ENCODE peak calls at places on chromosome 11, in six cellular contexts. One of them, this sample, is unnamed.

GRCh38 chr11:44506375-44507016 is 59.0 kb upstream of the CD82 start:
- DNase-seq in activated CD8-positive, alpha-beta memory T cell treated with anti-CD3 and anti-CD28 coated beads, Interleukin-2, amount 50 U/mL, for 4 hours: no peak
- DNase-seq in stimulated activated CD4-positive, alpha-beta T cell treated with anti-CD3 and anti-CD28 coated beads, TNF-alpha, amount 100 ng/mL, for 1 hour: no peak
- DNase-seq in brain microvascular endothelial cell: no peak
- DNase-seq in OCI-M1: no peak
- DNase-seq in GM12864: no peak
- DNase-seq in this sample: no peak

GRCh38 chr11:36375348-36376314 is 79.5 kb downstream of the PRR5L start:
- DNase-seq in activated CD8-positive, alpha-beta memory T cell treated with anti-CD3 and anti-CD28 coated beads, Interleukin-2, amount 50 U/mL, for 4 hours: no peak
- DNase-seq in stimulated activated CD4-positive, alpha-beta T cell treated with anti-CD3 and anti-CD28 coated beads, TNF-alpha, amount 100 ng/mL, for 1 hour: no peak
- DNase-seq in brain microvascular endothelial cell: no peak
- DNase-seq in OCI-M1: no peak
- DNase-seq in GM12864: no peak
- DNase-seq in this sample: no peak

GRCh38 chr11:40513281-40513680 is 946.2 kb downstream of the LRRC4C start:
- DNase-seq in activated CD8-positive, alpha-beta memory T cell treated with anti-CD3 and anti-CD28 coated beads, Interleukin-2, amount 50 U/mL, for 4 hours: no peak
- DNase-seq in stimulated activated CD4-positive, alpha-beta T cell treated with anti-CD3 and anti-CD28 coated beads, TNF-alpha, amount 100 ng/mL, for 1 hour: no peak
- DNase-seq in brain microvascular endothelial cell: no peak
- DNase-seq in OCI-M1: peak
- DNase-seq in GM12864: no peak
- DNase-seq in this sample: no peak

GRCh38 chr11:20973959-20974358 is 304.6 kb downstream of the NELL1 start:
- DNase-seq in activated CD8-positive, alpha-beta memory T cell treated with anti-CD3 and anti-CD28 coated beads, Interleukin-2, amount 50 U/mL, for 4 hours: no peak
- DNase-seq in stimulated activated CD4-positive, alpha-beta T cell treated with anti-CD3 and anti-CD28 coated beads, TNF-alpha, amount 100 ng/mL, for 1 hour: no peak
- DNase-seq in brain microvascular endothelial cell: no peak
- DNase-seq in OCI-M1: no peak
- DNase-seq in GM12864: no peak
- DNase-seq in this sample: no peak

GRCh38 chr11:10452211-10452767 is 2.8 kb upstream of the AMPD3 start:
- DNase-seq in activated CD8-positive, alpha-beta memory T cell treated with anti-CD3 and anti-CD28 coated beads, Interleukin-2, amount 50 U/mL, for 4 hours: no peak
- DNase-seq in stimulated activated CD4-positive, alpha-beta T cell treated with anti-CD3 and anti-CD28 coated beads, TNF-alpha, amount 100 ng/mL, for 1 hour: no peak
- DNase-seq in brain microvascular endothelial cell: no peak
- DNase-seq in OCI-M1: peak
- DNase-seq in GM12864: no peak
- DNase-seq in this sample: no peak

GRCh38 chr11:64638829-64639228 is 47.8 kb downstream of the SLC22A12 start:
- DNase-seq in activated CD8-positive, alpha-beta memory T cell treated with anti-CD3 and anti-CD28 coated beads, Interleukin-2, amount 50 U/mL, for 4 hours: no peak
- DNase-seq in stimulated activated CD4-positive, alpha-beta T cell treated with anti-CD3 and anti-CD28 coated beads, TNF-alpha, amount 100 ng/mL, for 1 hour: no peak
- DNase-seq in brain microvascular endothelial cell: no peak
- DNase-seq in OCI-M1: no peak
- DNase-seq in GM12864: no peak
- DNase-seq in this sample: no peak

GRCh38 chr11:19980957-19981669 is 179.2 kb downstream of the DBX1 start:
- DNase-seq in activated CD8-positive, alpha-beta memory T cell treated with anti-CD3 and anti-CD28 coated beads, Interleukin-2, amount 50 U/mL, for 4 hours: no peak
- DNase-seq in stimulated activated CD4-positive, alpha-beta T cell treated with anti-CD3 and anti-CD28 coated beads, TNF-alpha, amount 100 ng/mL, for 1 hour: no peak
- DNase-seq in brain microvascular endothelial cell: peak
- DNase-seq in OCI-M1: peak
- DNase-seq in GM12864: no peak
- DNase-seq in this sample: peak

GRCh38 chr11:64627371-64627770 is 36.4 kb downstream of the SLC22A12 start:
- DNase-seq in activated CD8-positive, alpha-beta memory T cell treated with anti-CD3 and anti-CD28 coated beads, Interleukin-2, amount 50 U/mL, for 4 hours: no peak
- DNase-seq in stimulated activated CD4-positive, alpha-beta T cell treated with anti-CD3 and anti-CD28 coated beads, TNF-alpha, amount 100 ng/mL, for 1 hour: no peak
- DNase-seq in brain microvascular endothelial cell: no peak
- DNase-seq in OCI-M1: no peak
- DNase-seq in GM12864: no peak
- DNase-seq in this sample: no peak

GRCh38 chr11:65089621-65090020 is 5.6 kb downstream of the ZFPL1 start:
- DNase-seq in activated CD8-positive, alpha-beta memory T cell treated with anti-CD3 and anti-CD28 coated beads, Interleukin-2, amount 50 U/mL, for 4 hours: no peak
- DNase-seq in stimulated activated CD4-positive, alpha-beta T cell treated with anti-CD3 and anti-CD28 coated beads, TNF-alpha, amount 100 ng/mL, for 1 hour: no peak
- DNase-seq in brain microvascular endothelial cell: no peak
- DNase-seq in OCI-M1: no peak
- DNase-seq in GM12864: no peak
- DNase-seq in this sample: peak

GRCh38 chr11:121478226-121478894 is 25.6 kb upstream of the SORL1-AS1 start:
- DNase-seq in activated CD8-positive, alpha-beta memory T cell treated with anti-CD3 and anti-CD28 coated beads, Interleukin-2, amount 50 U/mL, for 4 hours: no peak
- DNase-seq in stimulated activated CD4-positive, alpha-beta T cell treated with anti-CD3 and anti-CD28 coated beads, TNF-alpha, amount 100 ng/mL, for 1 hour: no peak
- DNase-seq in brain microvascular endothelial cell: no peak
- DNase-seq in OCI-M1: no peak
- DNase-seq in GM12864: no peak
- DNase-seq in this sample: no peak

GRCh38 chr11:101336858-101337257 is 207.2 kb upstream of the PGR start:
- DNase-seq in activated CD8-positive, alpha-beta memory T cell treated with anti-CD3 and anti-CD28 coated beads, Interleukin-2, amount 50 U/mL, for 4 hours: no peak
- DNase-seq in stimulated activated CD4-positive, alpha-beta T cell treated with anti-CD3 and anti-CD28 coated beads, TNF-alpha, amount 100 ng/mL, for 1 hour: no peak
- DNase-seq in brain microvascular endothelial cell: no peak
- DNase-seq in OCI-M1: no peak
- DNase-seq in GM12864: no peak
- DNase-seq in this sample: no peak

GRCh38 chr11:63518548-63518947 is 12.7 kb downstream of the LGALS12 start:
- DNase-seq in activated CD8-positive, alpha-beta memory T cell treated with anti-CD3 and anti-CD28 coated beads, Interleukin-2, amount 50 U/mL, for 4 hours: no peak
- DNase-seq in stimulated activated CD4-positive, alpha-beta T cell treated with anti-CD3 and anti-CD28 coated beads, TNF-alpha, amount 100 ng/mL, for 1 hour: no peak
- DNase-seq in brain microvascular endothelial cell: peak
- DNase-seq in OCI-M1: peak
- DNase-seq in GM12864: no peak
- DNase-seq in this sample: no peak

GRCh38 chr11:23272095-23272494 is 411.8 kb upstream of the CCDC179 start:
- DNase-seq in activated CD8-positive, alpha-beta memory T cell treated with anti-CD3 and anti-CD28 coated beads, Interleukin-2, amount 50 U/mL, for 4 hours: no peak
- DNase-seq in stimulated activated CD4-positive, alpha-beta T cell treated with anti-CD3 and anti-CD28 coated beads, TNF-alpha, amount 100 ng/mL, for 1 hour: no peak
- DNase-seq in brain microvascular endothelial cell: no peak
- DNase-seq in OCI-M1: no peak
- DNase-seq in GM12864: no peak
- DNase-seq in this sample: no peak

GRCh38 chr11:131674051-131674755 is 303.8 kb downstream of the NTM start:
- DNase-seq in activated CD8-positive, alpha-beta memory T cell treated with anti-CD3 and anti-CD28 coated beads, Interleukin-2, amount 50 U/mL, for 4 hours: no peak
- DNase-seq in stimulated activated CD4-positive, alpha-beta T cell treated with anti-CD3 and anti-CD28 coated beads, TNF-alpha, amount 100 ng/mL, for 1 hour: no peak
- DNase-seq in brain microvascular endothelial cell: peak
- DNase-seq in OCI-M1: peak
- DNase-seq in GM12864: no peak
- DNase-seq in this sample: peak

GRCh38 chr11:73233704-73234402 is 15.8 kb downstream of the P2RY2 start:
- DNase-seq in activated CD8-positive, alpha-beta memory T cell treated with anti-CD3 and anti-CD28 coated beads, Interleukin-2, amount 50 U/mL, for 4 hours: no peak
- DNase-seq in stimulated activated CD4-positive, alpha-beta T cell treated with anti-CD3 and anti-CD28 coated beads, TNF-alpha, amount 100 ng/mL, for 1 hour: no peak
- DNase-seq in brain microvascular endothelial cell: no peak
- DNase-seq in OCI-M1: no peak
- DNase-seq in GM12864: no peak
- DNase-seq in this sample: no peak

GRCh38 chr11:102241026-102241425 is 76.3 kb upstream of the BIRC3 start:
- DNase-seq in activated CD8-positive, alpha-beta memory T cell treated with anti-CD3 and anti-CD28 coated beads, Interleukin-2, amount 50 U/mL, for 4 hours: no peak
- DNase-seq in stimulated activated CD4-positive, alpha-beta T cell treated with anti-CD3 and anti-CD28 coated beads, TNF-alpha, amount 100 ng/mL, for 1 hour: no peak
- DNase-seq in brain microvascular endothelial cell: peak
- DNase-seq in OCI-M1: no peak
- DNase-seq in GM12864: no peak
- DNase-seq in this sample: no peak

GRCh38 chr11:7072401-7073028 is 16.3 kb upstream of the RBMXL2 start:
- DNase-seq in activated CD8-positive, alpha-beta memory T cell treated with anti-CD3 and anti-CD28 coated beads, Interleukin-2, amount 50 U/mL, for 4 hours: no peak
- DNase-seq in stimulated activated CD4-positive, alpha-beta T cell treated with anti-CD3 and anti-CD28 coated beads, TNF-alpha, amount 100 ng/mL, for 1 hour: no peak
- DNase-seq in brain microvascular endothelial cell: no peak
- DNase-seq in OCI-M1: no peak
- DNase-seq in GM12864: no peak
- DNase-seq in this sample: no peak

GRCh38 chr11:2123628-2123960 is 15.6 kb downstream of the IGF2 start:
- DNase-seq in activated CD8-positive, alpha-beta memory T cell treated with anti-CD3 and anti-CD28 coated beads, Interleukin-2, amount 50 U/mL, for 4 hours: no peak
- DNase-seq in stimulated activated CD4-positive, alpha-beta T cell treated with anti-CD3 and anti-CD28 coated beads, TNF-alpha, amount 100 ng/mL, for 1 hour: no peak
- DNase-seq in brain microvascular endothelial cell: no peak
- DNase-seq in OCI-M1: no peak
- DNase-seq in GM12864: no peak
- DNase-seq in this sample: peak

GRCh38 chr11:19076744-19077589 is 16.4 kb upstream of the MRGPRX2 start:
- DNase-seq in activated CD8-positive, alpha-beta memory T cell treated with anti-CD3 and anti-CD28 coated beads, Interleukin-2, amount 50 U/mL, for 4 hours: peak
- DNase-seq in stimulated activated CD4-positive, alpha-beta T cell treated with anti-CD3 and anti-CD28 coated beads, TNF-alpha, amount 100 ng/mL, for 1 hour: peak
- DNase-seq in brain microvascular endothelial cell: peak
- DNase-seq in OCI-M1: peak
- DNase-seq in GM12864: no peak
- DNase-seq in this sample: peak

GRCh38 chr11:48094643-48095339 is 114.4 kb downstream of the PTPRJ start:
- DNase-seq in activated CD8-positive, alpha-beta memory T cell treated with anti-CD3 and anti-CD28 coated beads, Interleukin-2, amount 50 U/mL, for 4 hours: no peak
- DNase-seq in stimulated activated CD4-positive, alpha-beta T cell treated with anti-CD3 and anti-CD28 coated beads, TNF-alpha, amount 100 ng/mL, for 1 hour: no peak
- DNase-seq in brain microvascular endothelial cell: no peak
- DNase-seq in OCI-M1: no peak
- DNase-seq in GM12864: no peak
- DNase-seq in this sample: no peak

GRCh38 chr11:132623496-132623895 is 908.8 kb downstream of the OPCML start:
- DNase-seq in activated CD8-positive, alpha-beta memory T cell treated with anti-CD3 and anti-CD28 coated beads, Interleukin-2, amount 50 U/mL, for 4 hours: no peak
- DNase-seq in stimulated activated CD4-positive, alpha-beta T cell treated with anti-CD3 and anti-CD28 coated beads, TNF-alpha, amount 100 ng/mL, for 1 hour: no peak
- DNase-seq in brain microvascular endothelial cell: no peak
- DNase-seq in OCI-M1: no peak
- DNase-seq in GM12864: no peak
- DNase-seq in this sample: no peak

GRCh38 chr11:117713676-117714075 is 83.3 kb downstream of the DSCAML1 start:
- DNase-seq in activated CD8-positive, alpha-beta memory T cell treated with anti-CD3 and anti-CD28 coated beads, Interleukin-2, amount 50 U/mL, for 4 hours: no peak
- DNase-seq in stimulated activated CD4-positive, alpha-beta T cell treated with anti-CD3 and anti-CD28 coated beads, TNF-alpha, amount 100 ng/mL, for 1 hour: no peak
- DNase-seq in brain microvascular endothelial cell: no peak
- DNase-seq in OCI-M1: no peak
- DNase-seq in GM12864: no peak
- DNase-seq in this sample: no peak

GRCh38 chr11:61082931-61083531 is 19.3 kb upstream of the CD5 start:
- DNase-seq in activated CD8-positive, alpha-beta memory T cell treated with anti-CD3 and anti-CD28 coated beads, Interleukin-2, amount 50 U/mL, for 4 hours: no peak
- DNase-seq in stimulated activated CD4-positive, alpha-beta T cell treated with anti-CD3 and anti-CD28 coated beads, TNF-alpha, amount 100 ng/mL, for 1 hour: no peak
- DNase-seq in brain microvascular endothelial cell: no peak
- DNase-seq in OCI-M1: no peak
- DNase-seq in GM12864: no peak
- DNase-seq in this sample: no peak

GRCh38 chr11:17588166-17588565 is 41.1 kb downstream of the OTOG start:
- DNase-seq in activated CD8-positive, alpha-beta memory T cell treated with anti-CD3 and anti-CD28 coated beads, Interleukin-2, amount 50 U/mL, for 4 hours: no peak
- DNase-seq in stimulated activated CD4-positive, alpha-beta T cell treated with anti-CD3 and anti-CD28 coated beads, TNF-alpha, amount 100 ng/mL, for 1 hour: no peak
- DNase-seq in brain microvascular endothelial cell: no peak
- DNase-seq in OCI-M1: no peak
- DNase-seq in GM12864: no peak
- DNase-seq in this sample: no peak

GRCh38 chr11:109894242-109894641 is 198.9 kb upstream of the ZC3H12C start:
- DNase-seq in activated CD8-positive, alpha-beta memory T cell treated with anti-CD3 and anti-CD28 coated beads, Interleukin-2, amount 50 U/mL, for 4 hours: no peak
- DNase-seq in stimulated activated CD4-positive, alpha-beta T cell treated with anti-CD3 and anti-CD28 coated beads, TNF-alpha, amount 100 ng/mL, for 1 hour: no peak
- DNase-seq in brain microvascular endothelial cell: no peak
- DNase-seq in OCI-M1: peak
- DNase-seq in GM12864: no peak
- DNase-seq in this sample: no peak

GRCh38 chr11:61776561-61777075 is 15.8 kb downstream of the TMEM258 start:
- DNase-seq in activated CD8-positive, alpha-beta memory T cell treated with anti-CD3 and anti-CD28 coated beads, Interleukin-2, amount 50 U/mL, for 4 hours: peak
- DNase-seq in stimulated activated CD4-positive, alpha-beta T cell treated with anti-CD3 and anti-CD28 coated beads, TNF-alpha, amount 100 ng/mL, for 1 hour: no peak
- DNase-seq in brain microvascular endothelial cell: peak
- DNase-seq in OCI-M1: peak
- DNase-seq in GM12864: no peak
- DNase-seq in this sample: peak

GRCh38 chr11:129189646-129190045 is 2.5 kb downstream of the ARHGAP32 start:
- DNase-seq in activated CD8-positive, alpha-beta memory T cell treated with anti-CD3 and anti-CD28 coated beads, Interleukin-2, amount 50 U/mL, for 4 hours: no peak
- DNase-seq in stimulated activated CD4-positive, alpha-beta T cell treated with anti-CD3 and anti-CD28 coated beads, TNF-alpha, amount 100 ng/mL, for 1 hour: no peak
- DNase-seq in brain microvascular endothelial cell: no peak
- DNase-seq in OCI-M1: no peak
- DNase-seq in GM12864: no peak
- DNase-seq in this sample: no peak

GRCh38 chr11:57775474-57775873 is 13.9 kb downstream of the CTNND1 start:
- DNase-seq in activated CD8-positive, alpha-beta memory T cell treated with anti-CD3 and anti-CD28 coated beads, Interleukin-2, amount 50 U/mL, for 4 hours: no peak
- DNase-seq in stimulated activated CD4-positive, alpha-beta T cell treated with anti-CD3 and anti-CD28 coated beads, TNF-alpha, amount 100 ng/mL, for 1 hour: no peak
- DNase-seq in brain microvascular endothelial cell: no peak
- DNase-seq in OCI-M1: no peak
- DNase-seq in GM12864: no peak
- DNase-seq in this sample: no peak

GRCh38 chr11:95363710-95364109 is 132.7 kb upstream of the SESN3 start:
- DNase-seq in activated CD8-positive, alpha-beta memory T cell treated with anti-CD3 and anti-CD28 coated beads, Interleukin-2, amount 50 U/mL, for 4 hours: no peak
- DNase-seq in stimulated activated CD4-positive, alpha-beta T cell treated with anti-CD3 and anti-CD28 coated beads, TNF-alpha, amount 100 ng/mL, for 1 hour: no peak
- DNase-seq in brain microvascular endothelial cell: no peak
- DNase-seq in OCI-M1: no peak
- DNase-seq in GM12864: no peak
- DNase-seq in this sample: no peak

This sample was measured in osteoblast.